ENCODE peak calls at places on chromosome 1, in ten cellular contexts. One of them, this sample, is unnamed.

GRCh38 chr1:41108696-41109284 is 87.3 kb upstream of the SLFNL1 start:
- DNase-seq in sciatic nerve: no peak
- DNase-seq in SW480: no peak
- DNase-seq in germinal center: no peak
- DNase-seq in occipital lobe: no peak
- DNase-seq in foreskin melanocyte: no peak
- DNase-seq in NCI-H1092: no peak
- DNase-seq in activated T-helper 2 cell treated with anti-CD3 and anti-CD28 coated beads, Interferon-gamma antibody, Interleukin-2, Interleukin-4, amounts not matched to agents 10 μg/mL and 5 μg/mL and 100 μg/mL, durations not matched to agents 14 hours and 24 hours and 36 hours: no peak
- DNase-seq in T-cell: no peak
- DNase-seq in fibroblast of gingiva: peak
- DNase-seq in this sample: no peak

GRCh38 chr1:234488054-234488953 is 9.3 kb upstream of the TARBP1 start:
- DNase-seq in sciatic nerve: no peak
- DNase-seq in SW480: no peak
- DNase-seq in germinal center: no peak
- DNase-seq in occipital lobe: no peak
- DNase-seq in foreskin melanocyte: no peak
- DNase-seq in NCI-H1092: no peak
- DNase-seq in activated T-helper 2 cell treated with anti-CD3 and anti-CD28 coated beads, Interferon-gamma antibody, Interleukin-2, Interleukin-4, amounts not matched to agents 10 μg/mL and 5 μg/mL and 100 μg/mL, durations not matched to agents 14 hours and 24 hours and 36 hours: no peak
- DNase-seq in T-cell: no peak
- DNase-seq in fibroblast of gingiva: no peak
- DNase-seq in this sample: no peak

GRCh38 chr1:4801192-4801924 is 146.9 kb downstream of the AJAP1 start:
- DNase-seq in sciatic nerve: peak
- DNase-seq in SW480: no peak
- DNase-seq in germinal center: no peak
- DNase-seq in occipital lobe: peak
- DNase-seq in foreskin melanocyte: no peak
- DNase-seq in NCI-H1092: no peak
- DNase-seq in activated T-helper 2 cell treated with anti-CD3 and anti-CD28 coated beads, Interferon-gamma antibody, Interleukin-2, Interleukin-4, amounts not matched to agents 10 μg/mL and 5 μg/mL and 100 μg/mL, durations not matched to agents 14 hours and 24 hours and 36 hours: no peak
- DNase-seq in T-cell: no peak
- DNase-seq in fibroblast of gingiva: no peak
- DNase-seq in this sample: no peak

GRCh38 chr1:116115476-116115875 is 4.3 kb downstream of the MAB21L3 start:
- DNase-seq in sciatic nerve: no peak
- DNase-seq in SW480: no peak
- DNase-seq in germinal center: no peak
- DNase-seq in occipital lobe: no peak
- DNase-seq in foreskin melanocyte: peak
- DNase-seq in NCI-H1092: no peak
- DNase-seq in activated T-helper 2 cell treated with anti-CD3 and anti-CD28 coated beads, Interferon-gamma antibody, Interleukin-2, Interleukin-4, amounts not matched to agents 10 μg/mL and 5 μg/mL and 100 μg/mL, durations not matched to agents 14 hours and 24 hours and 36 hours: no peak
- DNase-seq in T-cell: no peak
- DNase-seq in fibroblast of gingiva: peak
- DNase-seq in this sample: no peak

GRCh38 chr1:201376107-201376463 is 1.4 kb downstream of the TNNT2 start:
- DNase-seq in sciatic nerve: no peak
- DNase-seq in SW480: no peak
- DNase-seq in germinal center: no peak
- DNase-seq in occipital lobe: no peak
- DNase-seq in foreskin melanocyte: no peak
- DNase-seq in NCI-H1092: no peak
- DNase-seq in activated T-helper 2 cell treated with anti-CD3 and anti-CD28 coated beads, Interferon-gamma antibody, Interleukin-2, Interleukin-4, amounts not matched to agents 10 μg/mL and 5 μg/mL and 100 μg/mL, durations not matched to agents 14 hours and 24 hours and 36 hours: no peak
- DNase-seq in T-cell: no peak
- DNase-seq in fibroblast of gingiva: no peak
- DNase-seq in this sample: no peak

GRCh38 chr1:205041998-205042910 is 758 bp upstream of the CNTN2 start:
- DNase-seq in sciatic nerve: no peak
- DNase-seq in SW480: no peak
- DNase-seq in germinal center: no peak
- DNase-seq in occipital lobe: peak
- DNase-seq in foreskin melanocyte: no peak
- DNase-seq in NCI-H1092: no peak
- DNase-seq in activated T-helper 2 cell treated with anti-CD3 and anti-CD28 coated beads, Interferon-gamma antibody, Interleukin-2, Interleukin-4, amounts not matched to agents 10 μg/mL and 5 μg/mL and 100 μg/mL, durations not matched to agents 14 hours and 24 hours and 36 hours: no peak
- DNase-seq in T-cell: no peak
- DNase-seq in fibroblast of gingiva: no peak
- DNase-seq in this sample: no peak

GRCh38 chr1:27726173-27726793 is 522 bp downstream of the FAM76A start:
- DNase-seq in sciatic nerve: peak
- DNase-seq in SW480: peak
- DNase-seq in germinal center: peak
- DNase-seq in occipital lobe: no peak
- DNase-seq in foreskin melanocyte: peak
- DNase-seq in NCI-H1092: peak
- DNase-seq in activated T-helper 2 cell treated with anti-CD3 and anti-CD28 coated beads, Interferon-gamma antibody, Interleukin-2, Interleukin-4, amounts not matched to agents 10 μg/mL and 5 μg/mL and 100 μg/mL, durations not matched to agents 14 hours and 24 hours and 36 hours: peak
- DNase-seq in T-cell: peak
- DNase-seq in fibroblast of gingiva: peak
- DNase-seq in this sample: peak

GRCh38 chr1:26318338-26319064 is 743 bp downstream of the CD52 start:
- DNase-seq in sciatic nerve: no peak
- DNase-seq in SW480: no peak
- DNase-seq in germinal center: peak
- DNase-seq in occipital lobe: no peak
- DNase-seq in foreskin melanocyte: no peak
- DNase-seq in NCI-H1092: no peak
- DNase-seq in activated T-helper 2 cell treated with anti-CD3 and anti-CD28 coated beads, Interferon-gamma antibody, Interleukin-2, Interleukin-4, amounts not matched to agents 10 μg/mL and 5 μg/mL and 100 μg/mL, durations not matched to agents 14 hours and 24 hours and 36 hours: no peak
- DNase-seq in T-cell: no peak
- DNase-seq in fibroblast of gingiva: no peak
- DNase-seq in this sample: no peak

GRCh38 chr1:42747125-42747524 is 7.1 kb upstream of the CLDN19 start:
- DNase-seq in sciatic nerve: no peak
- DNase-seq in SW480: no peak
- DNase-seq in germinal center: peak
- DNase-seq in occipital lobe: no peak
- DNase-seq in foreskin melanocyte: no peak
- DNase-seq in NCI-H1092: peak
- DNase-seq in activated T-helper 2 cell treated with anti-CD3 and anti-CD28 coated beads, Interferon-gamma antibody, Interleukin-2, Interleukin-4, amounts not matched to agents 10 μg/mL and 5 μg/mL and 100 μg/mL, durations not matched to agents 14 hours and 24 hours and 36 hours: no peak
- DNase-seq in T-cell: peak
- DNase-seq in fibroblast of gingiva: no peak
- DNase-seq in this sample: no peak

GRCh38 chr1:67645495-67646144 is 39.4 kb upstream of the GADD45A start:
- DNase-seq in sciatic nerve: peak
- DNase-seq in SW480: no peak
- DNase-seq in germinal center: no peak
- DNase-seq in occipital lobe: no peak
- DNase-seq in foreskin melanocyte: no peak
- DNase-seq in NCI-H1092: no peak
- DNase-seq in activated T-helper 2 cell treated with anti-CD3 and anti-CD28 coated beads, Interferon-gamma antibody, Interleukin-2, Interleukin-4, amounts not matched to agents 10 μg/mL and 5 μg/mL and 100 μg/mL, durations not matched to agents 14 hours and 24 hours and 36 hours: no peak
- DNase-seq in T-cell: no peak
- DNase-seq in fibroblast of gingiva: peak
- DNase-seq in this sample: no peak

GRCh38 chr1:160739098-160739511 is at the start of gene SLAMF7:
- DNase-seq in sciatic nerve: no peak
- DNase-seq in SW480: no peak
- DNase-seq in germinal center: no peak
- DNase-seq in occipital lobe: no peak
- DNase-seq in foreskin melanocyte: no peak
- DNase-seq in NCI-H1092: no peak
- DNase-seq in activated T-helper 2 cell treated with anti-CD3 and anti-CD28 coated beads, Interferon-gamma antibody, Interleukin-2, Interleukin-4, amounts not matched to agents 10 μg/mL and 5 μg/mL and 100 μg/mL, durations not matched to agents 14 hours and 24 hours and 36 hours: no peak
- DNase-seq in T-cell: peak
- DNase-seq in fibroblast of gingiva: no peak
- DNase-seq in this sample: no peak

GRCh38 chr1:243718893-243719292 is 131.2 kb downstream of the AKT3 start:
- DNase-seq in sciatic nerve: no peak
- DNase-seq in SW480: no peak
- DNase-seq in germinal center: no peak
- DNase-seq in occipital lobe: no peak
- DNase-seq in foreskin melanocyte: no peak
- DNase-seq in NCI-H1092: no peak
- DNase-seq in activated T-helper 2 cell treated with anti-CD3 and anti-CD28 coated beads, Interferon-gamma antibody, Interleukin-2, Interleukin-4, amounts not matched to agents 10 μg/mL and 5 μg/mL and 100 μg/mL, durations not matched to agents 14 hours and 24 hours and 36 hours: no peak
- DNase-seq in T-cell: no peak
- DNase-seq in fibroblast of gingiva: peak
- DNase-seq in this sample: peak

GRCh38 chr1:236303675-236304074 is 21.9 kb upstream of the ERO1B start:
- DNase-seq in sciatic nerve: no peak
- DNase-seq in SW480: no peak
- DNase-seq in germinal center: no peak
- DNase-seq in occipital lobe: no peak
- DNase-seq in foreskin melanocyte: no peak
- DNase-seq in NCI-H1092: no peak
- DNase-seq in activated T-helper 2 cell treated with anti-CD3 and anti-CD28 coated beads, Interferon-gamma antibody, Interleukin-2, Interleukin-4, amounts not matched to agents 10 μg/mL and 5 μg/mL and 100 μg/mL, durations not matched to agents 14 hours and 24 hours and 36 hours: no peak
- DNase-seq in T-cell: no peak
- DNase-seq in fibroblast of gingiva: no peak
- DNase-seq in this sample: no peak